ENCODE peak calls at places on chromosomes 3 and 15, in ten cellular contexts. Z is stimulated activated naive CD8-positive, alpha-beta T cell treated with anti-CD3 and anti-CD28 coated beads, Interleukin-15, Interleukin-2, amounts not matched to agents 100 U/mL and 50 U/mL, for 24 hours; H is T-cell; V is stimulated activated CD8-positive, alpha-beta memory T cell treated with anti-CD3 and anti-CD28 coated beads, Interleukin-7, amount 100 ng/mL, for 1 hour; M is stimulated activated CD4-positive, alpha-beta T cell treated with anti-CD3 and anti-CD28 coated beads, Interleukin-15, amount 100 ng/mL, for 1 hour; A is GOT3; R is NCI-H1694; F is AG20443; E is activated CD4-positive, alpha-beta T cell treated with anti-CD3 and anti-CD28 coated beads for 4 hours; S is germinal center. I is an unnamed sample.

GRCh38 chr3:115146032-115146417 is 1.1 kb downstream of the ZBTB20 start:
- DNase-seq in R (peak; percentile 23), S (peak; percentile 14), E (peak; percentile 29), F (peak; percentile 52), Z (peak; percentile 44), V (no peak), M (peak; percentile 7), H (peak; percentile 22), A (no peak), I (peak; percentile 68)

GRCh38 chr3:56887402-56888025 is 85.8 kb upstream of the ARHGEF3 start:
- DNase-seq in M (no peak), E (no peak), F (no peak), R (no peak), A (no peak), V (no peak), S (no peak), H (peak; percentile 2), Z (peak; percentile 43), I (no peak)

GRCh38 chr15:28272587-28272986 is 49.4 kb downstream of the HERC2 start:
- DNase-seq in R (no peak), Z (no peak), E (no peak), F (no peak), S (no peak), H (no peak), M (no peak), V (no peak), A (no peak), I (no peak)

GRCh38 chr3:89179355-89179997 is 72.1 kb downstream of the EPHA3 start:
- DNase-seq in H (no peak), V (no peak), M (no peak), A (no peak), R (no peak), S (no peak), E (no peak), Z (no peak), F (no peak), I (no peak)

GRCh38 chr3:13259831-13260230 is 160.3 kb downstream of the NUP210 start:
- DNase-seq in R (no peak), A (no peak), Z (no peak), V (no peak), M (no peak), H (no peak), E (no peak), S (no peak), F (no peak), I (no peak)

GRCh38 chr15:65375871-65376552 is 1.8 kb downstream of the IGDCC3 start:
- DNase-seq in Z (no peak), H (no peak), V (no peak), E (no peak), A (no peak), R (no peak), F (no peak), S (no peak), M (no peak), I (no peak)

GRCh38 chr15:93432474-93432873 is 343.5 kb upstream of the RGMA start:
- DNase-seq in E (no peak), M (no peak), V (no peak), Z (no peak), H (no peak), S (no peak), F (no peak), R (no peak), A (no peak), I (no peak)

GRCh38 chr3:173659972-173660371 is 262.4 kb downstream of the NLGN1 start:
- DNase-seq in E (no peak), F (no peak), R (no peak), S (no peak), A (no peak), H (no peak), Z (no peak), M (no peak), V (no peak), I (no peak)

GRCh38 chr15:90884719-90885431 is 571 bp downstream of the FES start:
- DNase-seq in R (no peak), H (no peak), Z (no peak), F (no peak), V (no peak), M (no peak), A (no peak), E (no peak), S (no peak), I (no peak)

GRCh38 chr3:15528881-15529537 is 7.5 kb upstream of the COLQ start:
- DNase-seq in V (no peak), M (no peak), R (no peak), A (no peak), S (no peak), Z (no peak), F (no peak), H (no peak), E (no peak), I (no peak)

GRCh38 chr15:69561071-69561784 is 108.6 kb downstream of the RPLP1 start:
- DNase-seq in E (no peak), A (no peak), F (no peak), V (no peak), R (no peak), Z (no peak), H (no peak), S (no peak), M (no peak), I (no peak)

GRCh38 chr3:67540198-67540894 is 114.1 kb downstream of the SUCLG2 start:
- DNase-seq in V (no peak), M (no peak), Z (no peak), F (no peak), E (no peak), A (no peak), S (no peak), H (no peak), R (no peak), I (no peak)

GRCh38 chr15:39931615-39932014 is 2.3 kb upstream of the EIF2AK4 start:
- DNase-seq in M (no peak), F (no peak), V (no peak), E (no peak), A (no peak), S (no peak), Z (no peak), R (no peak), H (no peak), I (no peak)

I was measured in A172.